ENCODE peak calls at places on chromosomes 13 and 19, in seven cellular contexts. V is Peyer's patch; J is PC-3; S is CD8-positive, alpha-beta memory T cell; L is Panc1; K is HepG2; C is heart right ventricle. B is an unnamed sample. For H3K27me3 and H3K9me3, the result is how much of the 10 kb centered on the place peaks cover.

GRCh38 chr19:42233106-42233505 is 9.3 kb downstream of the GSK3A start:
- DNase-seq in V (no peak), J (no peak), L (no peak), C (no peak), K (no peak), S (no peak), B (no peak)

GRCh38 chr19:10288662-10289166 is 1.0 kb upstream of the ICAM5 start:
- DNase-seq in J (peak), K (peak), V (no peak), S (no peak), L (no peak), C (no peak), B (no peak)

GRCh38 chr19:18610556-18611326 is 1.9 kb upstream of the TMEM59L start:
- DNase-seq in V (no peak), S (no peak), L (no peak), K (peak), J (no peak), C (no peak), B (no peak)

GRCh38 chr19:7109678-7110289 is 40.3 kb downstream of the ZNF557 start:
- DNase-seq in S (no peak), V (no peak), L (no peak), K (peak), J (no peak), C (no peak), B (no peak)

GRCh38 chr19:30666301-30666803 is 294.2 kb downstream of the ZNF536 start:
- DNase-seq in J (peak), C (peak), S (peak), L (peak), K (peak), V (no peak), B (peak)

GRCh38 chr19:51259348-51260245 is 8.7 kb downstream of the SIGLECL1 start:
- DNase-seq in K (peak), J (peak), V (no peak), C (peak), S (no peak), L (peak), B (no peak)

GRCh38 chr13:33388254-33388998 is 102.9 kb upstream of the STARD13 start:
- DNase-seq in V (no peak), K (no peak), S (no peak), J (no peak), C (no peak), L (no peak), B (no peak)

GRCh38 chr19:45153339-45154063 is 7.3 kb downstream of the NKPD1 start:
- DNase-seq in J (no peak), V (no peak), L (no peak), K (no peak), C (peak), S (peak), B (peak)

GRCh38 chr13:99434258-99434788 is 66.9 kb upstream of the TM9SF2 start:
- DNase-seq in L (no peak), J (no peak), C (no peak), V (peak), S (peak), K (peak), B (peak)

GRCh38 chr19:17902701-17903100 is 30.1 kb upstream of the CCDC124 start:
- DNase-seq in L (no peak), K (no peak), J (no peak), V (no peak), C (no peak), S (no peak), B (no peak)

GRCh38 chr19:47699360-47699917 is 13.8 kb upstream of the EHD2 start:
- DNase-seq in C (no peak), K (peak), V (peak), S (peak), J (peak), L (no peak), B (peak)

GRCh38 chr13:30395192-30396158 is 26.8 kb upstream of the UBE2L5 start:
- DNase-seq in K (peak), J (peak), L (peak), S (peak), V (peak), C (peak), B (peak)

GRCh38 chr19:7304200-7304599 is 10.0 kb upstream of the INSR start:
- DNase-seq in S (no peak), K (no peak), L (no peak), J (no peak), V (no peak), C (no peak), B (no peak)

GRCh38 chr19:3586124-3586626 is 897 bp downstream of the GIPC3 start:
- DNase-seq in V (no peak), S (no peak), K (no peak), C (no peak), J (no peak), L (no peak), B (no peak)

DNA sequence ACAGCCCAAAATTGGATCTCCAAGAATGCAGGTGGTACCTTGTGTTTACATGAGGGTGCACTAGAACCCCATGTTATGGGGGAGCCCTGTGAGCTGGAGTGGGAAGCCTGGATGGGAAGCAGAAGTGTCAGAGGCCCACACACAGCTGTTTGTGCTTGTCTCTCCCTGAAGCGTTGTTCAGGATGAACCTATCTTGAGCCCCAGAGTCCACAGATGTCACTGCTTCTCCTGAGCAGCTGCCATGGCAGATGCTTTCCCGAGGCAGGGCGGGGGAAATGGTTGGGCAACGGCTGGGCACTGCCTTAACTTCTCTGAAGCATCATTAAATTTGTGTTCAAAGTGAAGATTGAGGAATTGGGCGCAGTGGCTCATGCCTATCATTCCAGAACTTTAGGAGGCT is 17.1 kb upstream of the CHST8 start:
- DNase-seq in K (no peak), C (no peak), L (no peak), S (no peak), J (no peak), V (no peak), B (no peak)
- H3K27me3 ChIP-seq in K (under half), C (under half), L (under half), S (under half), J (under half), V (under half), B (under half)

DNA sequence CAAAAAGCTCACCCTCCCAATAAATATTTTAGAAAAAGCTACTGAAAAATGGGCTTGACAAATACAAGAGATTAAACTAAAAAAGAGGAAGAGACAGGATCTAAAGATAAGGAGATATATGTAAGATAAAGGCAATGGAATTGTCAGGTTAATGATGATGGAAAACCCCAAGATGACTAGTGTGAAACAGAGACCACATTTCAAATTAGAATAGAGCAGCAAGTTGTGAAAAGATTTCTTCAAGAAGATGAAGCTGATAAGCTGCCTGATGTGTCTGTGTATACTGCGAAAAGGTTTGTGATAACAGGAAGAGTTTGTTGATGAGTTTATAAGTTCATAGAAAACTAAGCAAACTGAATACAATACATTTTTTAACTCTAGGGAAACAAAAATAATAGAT is 840.1 kb upstream of the SLITRK5 start:
- DNase-seq in K (no peak), V (no peak), L (no peak), J (no peak), S (no peak), C (no peak), B (no peak)
- H3K9me3 ChIP-seq in K (under half), V (under half), L (under half), J (under half), S (under half), C (under half), B (under half)

GRCh38 chr13:111661776-111662175 is 341.3 kb downstream of the TEX29 start:
- DNase-seq in S (no peak), V (no peak), J (no peak), K (no peak), C (no peak), L (no peak), B (no peak)

GRCh38 chr13:111659236-111659635 is 338.8 kb downstream of the TEX29 start:
- DNase-seq in K (no peak), C (no peak), V (no peak), L (no peak), J (no peak), S (no peak), B (no peak)

GRCh38 chr13:111662451-111662850 is 342.0 kb downstream of the TEX29 start:
- DNase-seq in V (no peak), J (no peak), K (no peak), L (no peak), S (no peak), C (no peak), B (no peak)

GRCh38 chr13:111659842-111660241 is 339.4 kb downstream of the TEX29 start:
- DNase-seq in S (no peak), J (no peak), K (no peak), C (no peak), V (no peak), L (no peak), B (no peak)

GRCh38 chr13:111661052-111661451 is 340.6 kb downstream of the TEX29 start:
- DNase-seq in V (no peak), L (no peak), C (no peak), S (no peak), K (no peak), J (no peak), B (no peak)
- H3K27me3 ChIP-seq in V (under half), L (under half), C (under half), S (under half), K (under half), J (half or more), B (under half)

GRCh38 chr19:56601375-56601774 is 6.3 kb downstream of the ZNF71 start:
- DNase-seq in J (peak), C (no peak), S (no peak), V (no peak), L (no peak), K (no peak), B (no peak)
- H3K9me3 ChIP-seq in J (half or more), C (half or more), S (under half), V (under half), L (half or more), K (under half), B (under half)

GRCh38 chr19:14271830-14272229 is 65.9 kb upstream of the ADGRL1 start:
- DNase-seq in L (no peak), S (no peak), V (no peak), C (no peak), J (no peak), K (no peak), B (no peak)
- H3K27me3 ChIP-seq in L (under half), S (under half), V (under half), C (under half), J (under half), K (under half), B (under half)

GRCh38 chr13:25046985-25047660 is 48.8 kb upstream of the PABPC3 start:
- DNase-seq in V (no peak), S (no peak), C (no peak), L (no peak), K (no peak), J (no peak), B (no peak)

GRCh38 chr13:25044071-25044470 is 51.9 kb upstream of the PABPC3 start:
- DNase-seq in K (no peak), L (no peak), C (no peak), V (no peak), S (no peak), J (no peak), B (no peak)

GRCh38 chr13:25051065-25051464 is 44.9 kb upstream of the PABPC3 start:
- DNase-seq in K (no peak), V (no peak), S (no peak), J (no peak), C (no peak), L (no peak), B (no peak)

GRCh38 chr13:25042141-25042540 is 53.8 kb upstream of the PABPC3 start:
- DNase-seq in J (no peak), K (no peak), S (no peak), V (no peak), C (no peak), L (no peak), B (no peak)

DNA sequence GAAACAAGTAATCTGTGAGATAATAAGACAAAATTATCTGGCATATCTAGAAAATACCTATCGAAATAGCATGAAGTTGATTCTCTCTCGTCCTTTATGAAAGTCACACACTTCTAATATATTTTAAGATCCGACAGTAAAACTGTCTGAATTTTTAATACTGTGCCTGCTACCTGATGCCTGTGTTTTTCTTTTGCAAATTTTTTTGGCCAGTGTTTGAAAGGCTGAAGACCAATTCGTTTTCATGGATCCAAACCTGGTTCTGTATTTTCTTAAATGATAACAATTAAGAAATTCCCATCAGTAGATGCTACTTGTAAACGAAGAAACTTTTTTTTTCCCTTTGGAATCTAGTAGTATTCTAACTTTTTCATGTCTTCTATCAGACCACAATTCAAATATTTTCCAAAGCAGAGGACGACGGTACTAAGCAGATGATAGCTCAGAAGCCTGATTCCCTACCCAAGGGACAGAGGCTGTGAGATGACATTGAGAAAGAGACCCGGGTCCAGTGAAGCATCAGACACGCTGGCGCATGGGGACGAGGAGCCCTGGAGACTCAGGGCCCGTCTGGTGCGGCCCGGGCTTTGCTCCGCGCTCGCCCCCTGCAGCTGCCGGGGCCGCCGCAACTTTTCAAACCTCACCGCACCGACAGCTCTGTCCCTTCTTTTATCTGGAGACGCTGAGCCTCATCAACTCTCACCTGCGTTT is 49.5 kb upstream of the PABPC3 start:
- DNase-seq in K (no peak), C (no peak), J (no peak), V (no peak), L (no peak), S (no peak), B (no peak)
- H3K9me3 ChIP-seq in K (under half), C (under half), J (under half), V (under half), L (under half), S (under half), B (under half)

GRCh38 chr19:33641261-33641660 is 19.5 kb downstream of the CHST8 start:
- DNase-seq in V (no peak), J (no peak), L (no peak), S (no peak), C (no peak), K (no peak), B (no peak)
- H3K27me3 ChIP-seq in V (under half), J (under half), L (under half), S (under half), C (under half), K (under half), B (under half)